ENCODE peak calls at places on chromosomes 2 and 18, in nine cellular contexts. W is A549, M is aorta, G is ovary, X is stomach, B is Caco-2, L is Peyer's patch, V is colonic mucosa, U is left ventricle myocardium inferior. T is an unnamed sample. For H3K4me1, the result is how much of the 10 kb centered on the place peaks cover.

GRCh38 chr2:44802409-44803099 is 138.9 kb upstream of the SIX3 start:
- DNase-seq in W (no peak), M (no peak), G (no peak), X (peak), B (peak), L (no peak), V (no peak), U (no peak), T (no peak)

GRCh38 chr2:71471276-71471675 is 17.9 kb downstream of the DYSF start:
- DNase-seq in W (no peak), M (no peak), G (no peak), X (no peak), B (no peak), L (no peak), V (no peak), U (no peak), T (no peak)

GRCh38 chr2:70596293-70596692 is 42.7 kb upstream of the TGFA start:
- DNase-seq in W (no peak), M (no peak), G (no peak), X (no peak), B (no peak), L (no peak), V (no peak), U (no peak), T (no peak)

GRCh38 chr2:226902041-226902972 is 66.5 kb downstream of the RHBDD1 start:
- DNase-seq in W (no peak), M (no peak), G (no peak), X (no peak), B (no peak), L (no peak), V (no peak), U (no peak), T (no peak)

GRCh38 chr18:79575891-79576685 is 103.5 kb upstream of the CTDP1 start:
- DNase-seq in W (no peak), M (peak), G (peak), X (peak), B (no peak), L (peak), V (no peak), U (peak), T (peak)

GRCh38 chr2:121596221-121597080 is 52.8 kb downstream of the CLASP1 start:
- DNase-seq in W (peak), M (peak), G (no peak), X (no peak), B (peak), L (peak), V (peak), U (no peak), T (no peak)

GRCh38 chr2:212926948-212927347 is 224.5 kb downstream of the IKZF2 start:
- DNase-seq in W (no peak), M (peak), G (no peak), X (no peak), B (no peak), L (no peak), V (no peak), U (peak), T (no peak)

GRCh38 chr2:96273763-96274162 is 7.7 kb downstream of the CIAO1 start:
- DNase-seq in W (no peak), M (no peak), G (no peak), X (no peak), B (no peak), L (no peak), V (no peak), U (no peak), T (no peak)

GRCh38 chr18:41461058-41461560 is 493.9 kb upstream of the PIK3C3 start:
- DNase-seq in W (no peak), M (no peak), G (no peak), X (no peak), B (peak), L (no peak), V (no peak), U (no peak), T (no peak)

GRCh38 chr2:17301437-17301836 is 216.8 kb downstream of the RAD51AP2 start:
- DNase-seq in W (no peak), M (no peak), G (no peak), X (no peak), B (no peak), L (no peak), V (no peak), U (no peak), T (no peak)

GRCh38 chr2:43412121-43412753 is 183.6 kb downstream of the THADA start:
- DNase-seq in W (peak), M (no peak), G (no peak), X (no peak), B (no peak), L (no peak), V (no peak), U (no peak), T (no peak)

GRCh38 chr2:43406643-43407042 is 180.2 kb upstream of the ZFP36L2 start:
- DNase-seq in W (no peak), M (no peak), G (no peak), X (no peak), B (no peak), L (no peak), V (no peak), U (no peak), T (no peak)

GRCh38 chr2:43408784-43409160 is 182.4 kb upstream of the ZFP36L2 start:
- DNase-seq in W (no peak), M (no peak), G (no peak), X (no peak), B (no peak), L (no peak), V (no peak), U (no peak), T (no peak)

GRCh38 chr2:43407826-43408783 is 181.7 kb upstream of the ZFP36L2 start:
- DNase-seq in W (no peak), M (no peak), G (no peak), X (no peak), B (no peak), L (no peak), V (no peak), U (no peak), T (no peak)

DNA sequence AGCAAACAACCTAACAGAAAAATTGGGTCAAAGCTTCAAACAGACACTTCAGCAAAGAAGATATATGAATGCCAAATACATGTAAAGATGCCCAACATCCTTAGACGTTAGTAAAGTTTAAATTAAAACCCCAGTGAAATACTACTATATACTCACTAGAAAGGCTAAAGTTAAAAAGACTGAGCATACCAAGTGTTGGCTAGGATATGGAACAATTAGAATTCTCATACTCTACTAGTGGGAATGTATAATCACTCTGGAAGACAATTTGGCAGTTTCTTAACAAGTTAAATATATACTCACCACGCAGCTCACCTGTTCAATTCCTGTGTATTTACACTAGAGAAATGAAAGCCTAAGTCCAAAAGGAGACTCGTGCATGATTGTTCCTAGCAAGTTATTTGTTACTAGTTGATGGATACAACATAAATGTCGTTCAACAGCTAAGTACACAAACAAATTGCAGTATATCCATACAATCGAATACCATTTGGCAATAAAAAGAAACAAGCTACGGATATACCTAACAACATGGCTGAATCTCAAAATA is 183.7 kb upstream of the ZFP36L2 start:
- DNase-seq in W (no peak), M (no peak), G (no peak), X (no peak), B (no peak), L (no peak), V (no peak), U (no peak), T (no peak)
- H3K4me1 ChIP-seq in W (under half), M (under half), G (under half), X (under half), B (under half), L (under half), V (under half), U (half or more), T (under half)

DNA sequence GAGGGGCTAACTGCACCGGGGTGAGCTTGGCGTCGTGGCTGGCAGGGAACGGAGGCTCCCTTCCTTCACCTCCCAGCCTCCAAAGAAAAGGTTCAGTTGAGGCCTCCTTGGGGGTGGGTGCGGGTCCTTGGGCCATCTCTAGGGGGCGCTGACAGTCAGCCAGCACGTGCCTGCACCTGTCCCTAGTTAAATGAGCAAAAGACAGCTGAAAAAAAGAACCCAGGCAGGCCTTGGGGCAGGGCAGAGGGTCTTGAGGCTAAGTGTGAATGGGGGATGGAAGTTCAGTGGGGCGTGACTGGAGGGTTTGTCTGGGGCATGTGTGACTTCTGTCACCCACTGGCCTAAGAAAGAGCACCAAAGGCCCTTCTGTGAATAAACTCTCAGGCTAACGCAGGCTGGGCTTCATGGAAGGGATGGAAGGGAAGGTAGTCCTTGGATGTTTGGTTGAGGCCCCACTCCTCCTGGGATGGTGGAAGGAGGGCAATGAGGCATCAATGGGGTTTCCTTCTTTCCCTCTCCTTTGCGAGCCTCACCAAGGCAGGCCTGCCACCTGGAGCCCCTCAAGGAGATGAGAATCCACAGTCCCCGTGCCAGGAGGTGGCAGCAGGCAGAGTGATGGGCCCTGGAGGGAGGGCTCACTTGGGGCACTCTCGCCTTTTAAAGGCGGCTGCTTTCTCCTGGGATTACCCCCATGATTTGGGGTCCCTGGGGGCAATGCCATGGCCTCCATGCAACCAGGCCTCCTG is 56.2 kb downstream of the ZFP36L2 start:
- DNase-seq in W (no peak), M (no peak), G (no peak), X (peak), B (peak), L (peak), V (peak), U (no peak), T (peak)
- H3K4me1 ChIP-seq in W (half or more), M (under half), G (under half), X (under half), B (half or more), L (under half), V (under half), U (under half), T (under half)

GRCh38 chr2:19355931-19356544 is 2.4 kb downstream of the OSR1 start:
- DNase-seq in W (no peak), M (no peak), G (no peak), X (no peak), B (no peak), L (no peak), V (no peak), U (no peak), T (no peak)
- H3K4me1 ChIP-seq in W (under half), M (under half), G (under half), X (under half), B (under half), L (under half), V (under half), U (under half), T (under half)

GRCh38 chr2:216116418-216116817 is 7.3 kb downstream of the XRCC5 start:
- DNase-seq in W (no peak), M (no peak), G (no peak), X (no peak), B (no peak), L (no peak), V (no peak), U (no peak), T (no peak)

GRCh38 chr2:216117566-216117965 is 8.4 kb downstream of the XRCC5 start:
- DNase-seq in W (no peak), M (no peak), G (no peak), X (no peak), B (no peak), L (no peak), V (no peak), U (no peak), T (no peak)

GRCh38 chr2:216119144-216119543 is 10.0 kb downstream of the XRCC5 start:
- DNase-seq in W (no peak), M (no peak), G (no peak), X (no peak), B (no peak), L (no peak), V (no peak), U (no peak), T (no peak)

GRCh38 chr2:216119986-216120385 is 10.8 kb downstream of the XRCC5 start:
- DNase-seq in W (no peak), M (no peak), G (no peak), X (no peak), B (no peak), L (no peak), V (no peak), U (no peak), T (no peak)

DNA sequence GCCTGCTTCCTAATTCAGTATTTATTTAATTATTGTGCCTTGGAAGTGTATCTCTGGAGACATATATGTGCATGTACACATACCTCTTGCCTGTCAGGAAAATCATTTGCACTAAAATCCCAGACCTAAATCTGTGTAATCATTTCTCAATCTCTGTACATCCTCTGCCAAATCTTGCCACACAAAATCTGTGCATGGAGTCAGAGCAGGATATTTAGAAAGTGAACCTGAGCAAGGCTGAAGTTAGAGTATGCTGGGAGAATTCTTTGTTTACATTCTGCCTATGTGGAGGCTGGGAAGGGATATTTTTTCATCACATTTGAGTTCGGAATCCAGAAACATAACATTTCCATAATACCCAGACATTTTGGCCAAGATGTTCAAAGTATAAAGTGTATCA is 9.3 kb downstream of the XRCC5 start:
- DNase-seq in W (no peak), M (no peak), G (no peak), X (no peak), B (no peak), L (no peak), V (no peak), U (no peak), T (no peak)
- H3K4me1 ChIP-seq in W (under half), M (under half), G (under half), X (under half), B (under half), L (under half), V (under half), U (under half), T (under half)

DNA sequence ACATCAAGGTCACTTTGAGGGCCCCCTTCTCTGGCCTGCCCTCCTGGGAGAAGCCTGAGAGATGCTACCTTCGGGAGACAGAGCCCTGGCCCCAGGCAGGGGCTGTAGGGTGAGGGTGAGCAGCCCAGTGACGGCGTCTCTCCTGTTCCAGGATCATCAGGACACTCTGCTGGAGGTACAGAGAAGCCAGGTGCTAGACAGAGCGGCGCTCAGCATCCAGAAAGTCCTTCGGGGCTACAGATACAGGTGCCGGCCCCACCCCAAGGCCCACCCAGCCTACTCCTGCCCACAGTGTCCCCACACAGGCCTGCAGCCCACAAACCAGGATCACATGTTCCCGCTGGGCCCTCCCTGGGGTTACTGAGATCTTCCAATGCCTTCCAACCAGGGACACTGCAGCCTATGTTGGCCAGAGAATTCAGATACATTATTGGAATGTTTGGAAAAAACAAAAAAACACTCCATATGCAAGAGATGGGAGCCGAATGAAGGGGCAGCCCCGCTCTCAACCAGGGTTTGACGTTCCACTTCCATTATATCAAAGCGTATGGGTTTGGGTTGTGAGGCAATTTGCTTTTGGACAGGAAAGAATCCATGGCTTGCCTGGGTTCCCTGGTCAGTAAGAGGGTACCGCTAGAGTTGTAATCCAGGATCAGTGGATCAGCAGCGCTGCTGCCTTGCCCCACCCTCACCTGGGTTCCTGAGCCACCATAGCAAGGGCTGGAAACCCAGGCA is 49.5 kb upstream of the GPR17 start:
- DNase-seq in W (no peak), M (no peak), G (no peak), X (peak), B (no peak), L (peak), V (no peak), U (no peak), T (peak)
- H3K4me1 ChIP-seq in W (under half), M (under half), G (under half), X (under half), B (under half), L (under half), V (under half), U (under half), T (under half)

DNA sequence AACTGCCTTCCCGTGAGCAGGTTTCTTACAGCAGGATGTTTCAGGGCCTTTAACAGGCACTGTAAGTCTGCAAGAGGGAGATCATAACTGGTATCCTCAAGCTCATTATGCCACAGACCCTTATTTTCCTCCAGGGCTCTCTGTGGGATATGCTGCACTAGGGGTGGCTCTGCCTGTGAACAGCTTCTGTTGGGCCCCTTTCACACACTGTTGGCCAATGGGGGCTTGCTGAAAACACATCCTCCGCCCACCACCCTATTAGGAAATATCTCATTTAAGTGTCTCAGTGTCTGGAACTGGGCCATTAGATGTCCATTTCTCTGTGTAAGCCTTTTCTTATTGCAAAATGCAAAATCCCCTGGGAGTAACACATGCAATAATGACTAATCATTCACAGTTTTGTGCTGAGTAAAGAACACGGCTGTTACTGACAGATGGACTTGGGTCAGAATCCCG is 414.3 kb upstream of the HS6ST1 start:
- DNase-seq in W (no peak), M (no peak), G (no peak), X (no peak), B (no peak), L (no peak), V (no peak), U (no peak), T (no peak)
- H3K4me1 ChIP-seq in W (under half), M (under half), G (under half), X (under half), B (under half), L (under half), V (under half), U (under half), T (under half)

DNA sequence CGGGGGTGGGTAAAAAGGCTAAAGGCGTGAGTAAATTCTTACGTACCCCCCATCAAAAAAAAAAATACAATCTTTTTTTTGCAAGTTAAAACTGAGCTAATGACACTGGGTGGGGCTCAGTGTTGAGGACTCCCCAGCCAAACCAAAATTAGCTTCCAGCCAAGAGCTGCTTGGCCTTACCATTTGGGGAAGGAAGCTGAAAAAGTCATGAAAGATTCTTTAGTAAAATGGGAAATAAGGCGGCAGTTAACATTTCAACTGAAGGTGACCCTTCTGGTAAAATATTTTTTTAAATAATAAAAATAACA is 16.4 kb downstream of the SMAD7 start:
- DNase-seq in W (no peak), M (no peak), G (no peak), X (no peak), B (no peak), L (no peak), V (no peak), U (no peak), T (no peak)
- H3K4me1 ChIP-seq in W (half or more), M (under half), G (under half), X (half or more), B (under half), L (under half), V (half or more), U (half or more), T (under half)

GRCh38 chr2:130899306-130899705 is 62.6 kb downstream of the ARHGEF4 start:
- DNase-seq in W (no peak), M (no peak), G (no peak), X (no peak), B (no peak), L (no peak), V (no peak), U (no peak), T (no peak)
- H3K4me1 ChIP-seq in W (under half), M (under half), G (under half), X (under half), B (under half), L (under half), V (under half), U (under half), T (under half)

DNA sequence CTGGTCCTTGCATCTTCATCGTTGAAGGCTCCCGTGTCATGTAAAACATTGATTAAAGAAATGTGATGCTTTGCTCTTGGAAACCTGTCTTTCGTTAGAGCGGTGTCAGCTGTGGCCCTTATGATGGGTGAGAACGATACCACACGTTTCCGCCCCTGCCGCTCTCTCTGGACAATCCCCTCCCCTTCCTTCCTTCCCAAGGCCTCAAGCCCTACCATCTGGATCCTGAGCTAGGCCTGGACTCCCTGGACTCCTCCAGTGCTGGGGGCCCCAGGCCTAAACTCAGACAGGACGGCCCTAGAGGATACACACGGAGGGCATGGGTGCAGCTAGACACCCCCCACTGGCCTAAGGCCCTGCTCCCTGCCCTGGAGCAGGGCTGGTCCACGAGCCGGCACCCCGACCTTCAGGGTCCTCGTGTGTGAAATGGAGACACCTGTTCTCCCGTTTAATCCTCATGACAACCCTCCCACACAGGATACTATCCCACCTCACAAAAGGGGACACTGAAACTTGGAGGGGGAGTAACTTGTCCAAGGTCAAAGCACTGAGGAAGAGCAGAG is 13.2 kb downstream of the BIN1 start:
- DNase-seq in W (no peak), M (peak), G (no peak), X (no peak), B (no peak), L (no peak), V (no peak), U (no peak), T (no peak)
- H3K4me1 ChIP-seq in W (under half), M (under half), G (under half), X (half or more), B (half or more), L (under half), V (under half), U (under half), T (under half)